ENCODE peak calls at places on chromosomes 13 and 19, in seven cellular contexts. N is HFFc6; O is stimulated activated CD8-positive, alpha-beta memory T cell treated with anti-CD3 and anti-CD28 coated beads, Interleukin-15, amount 100 ng/mL, for 4 hours; L is sciatic nerve; K is EH; G is stimulated activated CD4-positive, alpha-beta T cell treated with anti-CD3 and anti-CD28 coated beads, Interleukin-15, amount 100 ng/mL, for 1 hour; M is AG08395. S is an unnamed sample.

GRCh38 chr13:106455777-106456176 is 79.7 kb downstream of the EFNB2 start:
- DNase-seq in N (no peak), O (no peak), L (no peak), K (peak), G (no peak), M (no peak), S (no peak)

GRCh38 chr19:45507864-45508680 is 793 bp downstream of the VASP start:
- DNase-seq in N (no peak), O (peak), L (no peak), K (peak), G (no peak), M (peak), S (peak)

GRCh38 chr13:42418184-42418583 is 146.2 kb downstream of the AKAP11 start:
- DNase-seq in N (no peak), O (no peak), L (no peak), K (no peak), G (no peak), M (no peak), S (no peak)

GRCh38 chr13:113332615-113333014 is 31.3 kb downstream of the GRTP1 start:
- DNase-seq in N (no peak), O (no peak), L (no peak), K (no peak), G (no peak), M (no peak), S (no peak)

GRCh38 chr13:75550159-75550567 is 572 bp downstream of the UCHL3 start:
- DNase-seq in N (peak), O (no peak), L (no peak), K (peak), G (no peak), M (peak), S (peak)

GRCh38 chr13:45851171-45851889 is at the start of gene SIAH3:
- DNase-seq in N (no peak), O (no peak), L (no peak), K (no peak), G (no peak), M (no peak), S (no peak)

GRCh38 chr13:52809310-52809769 is 39.1 kb downstream of the PCDH8 start:
- DNase-seq in N (peak), O (no peak), L (no peak), K (peak), G (no peak), M (peak), S (peak)

GRCh38 chr13:95188128-95188527 is 113.1 kb downstream of the ABCC4 start:
- DNase-seq in N (no peak), O (no peak), L (no peak), K (no peak), G (no peak), M (no peak), S (no peak)

GRCh38 chr19:50708179-50708879 is 11.3 kb downstream of the SHANK1 start:
- DNase-seq in N (no peak), O (no peak), L (no peak), K (no peak), G (no peak), M (no peak), S (peak)

S was measured in RKO.